ENCODE peak calls at places on chromosomes 12 and 14, in four cellular contexts. I is stomach, C is breast epithelium, A is sigmoid colon. L is an unnamed sample.

GRCh38 chr12:57700317-57700716 is 6.4 kb downstream of the OS9 start:
- DNase-seq in I (no peak), C (no peak), A (no peak), L (no peak)

GRCh38 chr12:47094804-47095203 is 15.0 kb upstream of the AMIGO2 start:
- DNase-seq in I (no peak), C (no peak), A (no peak), L (no peak)

GRCh38 chr12:103848917-103849491 is 8.0 kb upstream of the NT5DC3 start:
- DNase-seq in I (no peak), C (no peak), A (peak; percentile 92), L (no peak)

GRCh38 chr12:92278378-92278828 is 132.8 kb upstream of the BTG1 start:
- DNase-seq in I (no peak), C (no peak), A (no peak), L (no peak)

GRCh38 chr12:120367924-120368788 is 808 bp downstream of the MSI1 start:
- DNase-seq in I (no peak), C (no peak), A (no peak), L (no peak)

GRCh38 chr12:32261638-32262037 is 137.7 kb upstream of the FGD4 start:
- DNase-seq in I (no peak), C (no peak), A (no peak), L (no peak)

GRCh38 chr12:52703878-52704277 is 554 bp upstream of the KRT77 start:
- DNase-seq in I (no peak), C (no peak), A (no peak), L (no peak)

GRCh38 chr14:50318031-50318626 is 6.0 kb downstream of the DMAC2L start:
- DNase-seq in I (no peak), C (no peak), A (no peak), L (no peak)

GRCh38 chr12:58547217-58547616 is 373.1 kb downstream of the LRIG3 start:
- DNase-seq in I (no peak), C (no peak), A (no peak), L (no peak)

GRCh38 chr12:122951979-122952892 is 14.0 kb downstream of the ABCB9 start:
- DNase-seq in I (peak; percentile 84), C (peak; percentile 76), A (peak; percentile 80), L (peak; percentile 93)

GRCh38 chr12:100576311-100577036 is 3.0 kb downstream of the GAS2L3 start:
- DNase-seq in I (no peak), C (no peak), A (no peak), L (no peak)

GRCh38 chr12:122749569-122750332 is 2.9 kb upstream of the DENR start:
- DNase-seq in I (no peak), C (peak; percentile 71), A (no peak), L (no peak)

GRCh38 chr12:76480800-76481199 is 78.8 kb downstream of the OSBPL8 start:
- DNase-seq in I (no peak), C (no peak), A (no peak), L (no peak)

GRCh38 chr14:65412881-65413738 is 580 bp downstream of the FUT8 start:
- DNase-seq in I (peak; percentile 74), C (peak; percentile 77), A (peak; percentile 86), L (peak; percentile 95)

GRCh38 chr12:69329669-69330428 is 18.3 kb upstream of the LYZ start:
- DNase-seq in I (no peak), C (no peak), A (no peak), L (no peak)

GRCh38 chr14:38074754-38075153 is 132.9 kb upstream of the SSTR1 start:
- DNase-seq in I (no peak), C (no peak), A (no peak), L (no peak)

GRCh38 chr12:2335109-2335508 is 282.3 kb downstream of the CACNA1C start:
- DNase-seq in I (no peak), C (no peak), A (no peak), L (no peak)

GRCh38 chr14:64889352-64889751 is 9.6 kb upstream of the SPTB start:
- DNase-seq in I (no peak), C (no peak), A (no peak), L (no peak)

GRCh38 chr14:55123101-55123500 is 6.0 kb upstream of the LGALS3 start:
- DNase-seq in I (no peak), C (no peak), A (no peak), L (no peak)

GRCh38 chr14:59428581-59429012 is 36.6 kb downstream of the GPR135 start:
- DNase-seq in I (no peak), C (no peak), A (no peak), L (no peak)

GRCh38 chr14:37047226-37047625 is 125.2 kb downstream of the SLC25A21 start:
- DNase-seq in I (no peak), C (no peak), A (no peak), L (no peak)
- TF ChIP-seq POLR2AphosphoS5 in I (no peak), C (no peak), A (no peak), L (no peak)

DNA sequence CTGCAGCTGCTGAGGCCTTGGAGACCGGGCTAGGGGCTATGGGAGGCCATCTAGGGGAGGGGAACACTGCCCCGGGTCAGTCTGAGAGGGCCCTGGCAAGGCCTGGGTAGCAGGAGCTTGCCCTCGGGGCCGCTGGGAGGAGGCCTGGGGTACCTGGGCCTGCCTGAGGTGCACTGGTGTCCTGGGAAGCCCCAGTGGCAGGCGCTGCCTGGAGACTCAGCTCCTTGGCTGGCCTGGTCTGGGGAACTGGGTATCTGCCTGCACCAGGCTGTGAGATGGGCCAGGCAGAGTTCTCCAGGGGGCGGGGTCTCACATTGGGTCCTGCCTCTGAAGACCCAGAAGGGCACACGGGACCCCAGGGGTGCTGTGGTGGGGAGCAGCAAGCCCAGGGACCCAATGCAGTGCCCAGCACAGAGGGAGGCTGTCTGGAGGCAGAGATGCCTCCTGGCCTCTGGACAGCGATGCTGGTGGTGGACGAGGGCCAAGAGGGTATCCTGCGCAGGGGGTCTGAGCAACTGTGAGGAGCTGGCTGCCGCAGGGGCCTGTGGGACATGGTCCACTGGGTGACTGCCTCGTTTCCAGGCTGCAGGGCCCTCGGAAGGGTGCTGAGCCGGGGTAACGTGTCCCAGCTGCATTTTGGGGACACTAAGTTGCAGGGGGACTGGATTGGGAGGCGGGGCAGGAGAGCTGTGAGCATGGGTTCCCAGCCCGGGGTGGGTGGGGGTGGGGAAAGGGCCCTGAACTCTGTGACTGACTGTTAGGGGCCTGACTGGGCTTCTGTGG is 7.5 kb upstream of the MTA1 start:
- DNase-seq in I (no peak), C (no peak), A (peak; percentile 66), L (peak; percentile 71)
- H3K4me3 ChIP-seq in I (peak overlapping the region; percentile 35), C (no peak overlapping the region), A (no peak overlapping the region), L (peak overlapping the region; percentile 59)

GRCh38 chr12:63823040-63823439 is 21.5 kb upstream of the SRGAP1 start:
- DNase-seq in I (no peak), C (no peak), A (no peak), L (no peak)

GRCh38 chr12:63826002-63826585 is 18.4 kb upstream of the SRGAP1 start:
- DNase-seq in I (no peak), C (no peak), A (no peak), L (no peak)

GRCh38 chr12:63820427-63820826 is 24.1 kb upstream of the SRGAP1 start:
- DNase-seq in I (no peak), C (no peak), A (no peak), L (no peak)

GRCh38 chr12:63822352-63822751 is 22.1 kb upstream of the SRGAP1 start:
- DNase-seq in I (no peak), C (no peak), A (no peak), L (no peak)

GRCh38 chr12:63821781-63822251 is 22.7 kb upstream of the SRGAP1 start:
- DNase-seq in I (no peak), C (no peak), A (peak; percentile 73), L (no peak)
- TF ChIP-seq POLR2AphosphoS5 in I (no peak), C (no peak), A (no peak), L (no peak)

DNA sequence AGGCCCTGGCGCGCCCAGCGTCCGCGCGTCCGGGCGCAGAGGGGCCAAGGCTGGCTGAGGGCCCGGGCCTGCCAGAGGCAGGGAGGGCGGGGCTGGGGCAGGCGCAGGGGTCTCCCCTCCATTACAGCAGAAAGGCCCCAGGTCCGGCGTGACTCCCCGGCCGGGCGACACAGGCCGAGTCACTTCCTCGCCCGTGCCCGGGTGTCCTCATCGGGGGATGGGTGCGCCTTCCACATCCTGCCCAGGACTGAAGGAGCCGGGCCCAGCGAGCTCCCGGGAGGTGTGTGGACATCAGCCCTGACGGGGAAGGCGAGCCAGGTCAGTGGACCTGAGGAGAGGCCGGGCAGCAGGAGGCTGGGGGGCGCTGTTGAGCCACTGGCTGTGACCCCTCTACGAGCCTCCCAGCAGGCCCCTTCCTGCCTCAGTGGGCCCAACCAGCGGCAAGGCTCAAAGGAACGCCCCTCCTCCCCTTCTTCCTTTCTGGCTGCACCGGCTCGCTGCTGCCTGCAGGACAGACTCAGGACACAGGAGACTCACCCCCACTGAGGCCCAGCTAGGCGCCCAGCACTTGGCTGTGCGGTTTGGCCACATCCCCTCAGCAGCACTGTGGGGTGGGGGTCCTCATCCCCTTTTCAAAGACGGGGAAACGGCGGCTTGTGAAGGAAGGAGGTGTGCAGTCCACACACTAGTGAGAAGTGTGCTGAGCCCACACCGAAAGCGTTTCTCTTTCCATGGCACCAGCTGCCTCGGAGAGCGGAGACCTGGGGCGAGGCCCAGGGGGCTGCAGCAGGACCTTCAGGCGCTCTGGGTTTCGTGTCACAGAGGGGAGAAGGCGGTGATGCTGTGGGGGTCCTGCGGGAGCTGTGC is 606 bp downstream of the TNFAIP2 start:
- DNase-seq in I (peak; percentile 56), C (no peak), A (peak; percentile 87), L (peak; percentile 91)
- H3K4me3 ChIP-seq in I (peak overlapping the region; percentile 57), C (peak overlapping the region; percentile 68), A (peak overlapping the region; percentile 78), L (peak overlapping the region; percentile 48)

GRCh38 chr14:94969766-94970165 is 187.6 kb downstream of the DICER1 start:
- DNase-seq in I (no peak), C (no peak), A (no peak), L (no peak)

GRCh38 chr14:94974893-94975292 is 182.4 kb downstream of the DICER1 start:
- DNase-seq in I (no peak), C (no peak), A (no peak), L (no peak)

GRCh38 chr14:94970937-94971730 is 186.2 kb downstream of the DICER1 start:
- DNase-seq in I (no peak), C (no peak), A (peak; percentile 77), L (no peak)

GRCh38 chr14:94974422-94974821 is 182.9 kb downstream of the DICER1 start:
- DNase-seq in I (no peak), C (no peak), A (no peak), L (no peak)

DNA sequence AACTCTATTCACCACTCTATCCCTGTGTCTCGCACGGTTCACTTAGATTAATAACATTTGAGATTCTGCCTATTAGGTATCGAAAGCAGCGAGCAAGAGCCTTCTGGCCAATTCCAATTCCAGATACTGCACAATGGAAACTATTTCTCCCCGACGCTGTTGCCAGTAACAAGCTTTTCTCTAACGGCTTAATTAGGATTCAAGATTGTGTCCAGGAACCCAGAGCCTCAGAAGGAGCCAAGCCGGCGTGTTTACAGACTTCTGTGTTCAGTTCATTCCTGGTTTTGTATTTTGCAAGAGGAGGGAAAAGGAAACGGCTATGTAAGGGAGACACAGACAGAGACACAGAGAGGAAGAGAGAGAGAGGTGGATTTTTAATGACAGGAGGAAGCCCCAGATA is 185.6 kb downstream of the DICER1 start:
- DNase-seq in I (peak; percentile 44), C (no peak), A (peak; percentile 91), L (no peak)
- TF ChIP-seq POLR2AphosphoS5 in I (peak; percentile 63), C (no peak), A (peak; percentile 72), L (no peak)

DNA sequence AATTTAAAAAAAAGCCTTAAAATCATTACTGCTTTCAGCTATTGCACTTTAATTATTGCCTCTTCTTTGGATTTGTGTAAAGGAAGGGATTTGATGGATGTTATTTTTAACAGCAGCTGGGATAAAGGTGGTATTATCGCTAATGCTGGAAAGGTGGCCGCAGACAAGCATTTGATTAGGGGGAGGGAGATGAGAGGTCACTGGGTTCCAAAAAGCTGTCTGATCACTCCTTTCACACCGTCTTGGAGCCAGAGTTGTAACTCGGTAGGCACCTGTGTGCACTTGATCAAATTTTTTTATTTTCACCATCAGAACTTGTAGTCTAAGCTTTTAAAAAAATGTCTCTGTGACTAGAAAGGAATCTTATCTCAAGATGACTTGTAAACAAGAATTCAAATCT is 99.8 kb downstream of the AKAP6 start:
- DNase-seq in I (no peak), C (no peak), A (no peak), L (no peak)
- H3K4me3 ChIP-seq in I (peak overlapping the region; percentile 5), C (no peak overlapping the region), A (peak overlapping the region; percentile 39), L (no peak overlapping the region)

GRCh38 chr14:67694791-67695393 is 672 bp downstream of the RDH11 start:
- DNase-seq in I (peak; percentile 80), C (peak; percentile 65), A (peak; percentile 71), L (peak; percentile 83)
- TF ChIP-seq POLR2AphosphoS5 in I (no peak), C (peak; percentile 9), A (no peak), L (no peak)

L was measured in spleen.